ENCODE peak calls at places on chromosome 15, in ten cellular contexts. T is GM19239; Q is renal cortical epithelial cell; O is HCEC 1CT; N is stimulated activated CD4-positive, alpha-beta T cell treated with anti-CD3 and anti-CD28 coated beads, Interleukin-12 subunit alpha, Interleukin-12 subunit beta, amount 100 ng/mL, for 24 hours; Z is myocyte; Y is mesothelial cell of epicardium; D is EH; S is GDM1; J is choroid plexus epithelial cell. L is an unnamed sample.

GRCh38 chr15:82572311-82572710 is 32.1 kb upstream of the RPS17 start:
- DNase-seq in T (no peak), Q (no peak), O (peak), N (no peak), Z (no peak), Y (no peak), D (peak), S (no peak), J (no peak), L (no peak)

GRCh38 chr15:84983711-84984110 is 2.1 kb downstream of the PDE8A start:
- DNase-seq in T (no peak), Q (no peak), O (no peak), N (no peak), Z (no peak), Y (no peak), D (no peak), S (no peak), J (peak), L (no peak)

GRCh38 chr15:47673343-47673761 is 44.0 kb upstream of the SEMA6D start:
- DNase-seq in T (no peak), Q (no peak), O (no peak), N (no peak), Z (no peak), Y (no peak), D (no peak), S (no peak), J (peak), L (no peak)

GRCh38 chr15:75693501-75694240 is 19.0 kb downstream of the CSPG4 start:
- DNase-seq in T (no peak), Q (no peak), O (peak), N (no peak), Z (peak), Y (no peak), D (peak), S (peak), J (peak), L (no peak)

GRCh38 chr15:65956307-65956706 is 87.0 kb downstream of the RAB11A start:
- DNase-seq in T (no peak), Q (no peak), O (no peak), N (no peak), Z (no peak), Y (no peak), D (no peak), S (no peak), J (no peak), L (no peak)

GRCh38 chr15:89593018-89593417 is 17.7 kb downstream of the TICRR start:
- DNase-seq in T (no peak), Q (no peak), O (no peak), N (no peak), Z (no peak), Y (no peak), D (no peak), S (no peak), J (no peak), L (no peak)

GRCh38 chr15:38553071-38553470 is 11.5 kb downstream of the RASGRP1 start:
- DNase-seq in T (no peak), Q (no peak), O (no peak), N (no peak), Z (no peak), Y (no peak), D (no peak), S (no peak), J (no peak), L (no peak)

GRCh38 chr15:77016321-77016695 is 21.4 kb downstream of the PSTPIP1 start:
- DNase-seq in T (no peak), Q (no peak), O (no peak), N (no peak), Z (no peak), Y (no peak), D (no peak), S (no peak), J (no peak), L (no peak)

L was measured in HepG2.